ENCODE peak calls at places on chromosomes 12 and 14, in six cellular contexts. One of them, this sample, is unnamed.
A peak's percentile ranks its signal among the peaks of the same experiment; 100 is the strongest.

GRCh38 chr12:6204533-6205143 is 4.4 kb downstream of the CD9 start:
- DNase-seq in cardiac fibroblast: no peak
- DNase-seq in stimulated activated CD4-positive, alpha-beta T cell treated with anti-CD3 and anti-CD28 coated beads, Interleukin-1b, Interleukin-23, amount 100 ng/mL, for 24 hours: no peak
- DNase-seq in substantia nigra: no peak
- DNase-seq in amniotic stem cell: no peak
- DNase-seq in sigmoid colon: no peak
- DNase-seq in this sample: no peak

GRCh38 chr12:62744551-62744950 is 190.4 kb downstream of the PPM1H start:
- DNase-seq in cardiac fibroblast: peak; percentile 63
- DNase-seq in stimulated activated CD4-positive, alpha-beta T cell treated with anti-CD3 and anti-CD28 coated beads, Interleukin-1b, Interleukin-23, amount 100 ng/mL, for 24 hours: no peak
- DNase-seq in substantia nigra: no peak
- DNase-seq in amniotic stem cell: no peak
- DNase-seq in sigmoid colon: no peak
- DNase-seq in this sample: peak; percentile 15

GRCh38 chr12:122350444-122350843 is 72.0 kb downstream of the CLIP1 start:
- DNase-seq in cardiac fibroblast: peak; percentile 51
- DNase-seq in stimulated activated CD4-positive, alpha-beta T cell treated with anti-CD3 and anti-CD28 coated beads, Interleukin-1b, Interleukin-23, amount 100 ng/mL, for 24 hours: no peak
- DNase-seq in substantia nigra: peak; percentile 15
- DNase-seq in amniotic stem cell: peak; percentile 9
- DNase-seq in sigmoid colon: no peak
- DNase-seq in this sample: peak; percentile 78

GRCh38 chr14:36163451-36163850 is 13.1 kb downstream of the PTCSC3 start:
- DNase-seq in cardiac fibroblast: no peak
- DNase-seq in stimulated activated CD4-positive, alpha-beta T cell treated with anti-CD3 and anti-CD28 coated beads, Interleukin-1b, Interleukin-23, amount 100 ng/mL, for 24 hours: no peak
- DNase-seq in substantia nigra: no peak
- DNase-seq in amniotic stem cell: no peak
- DNase-seq in sigmoid colon: no peak
- DNase-seq in this sample: no peak

GRCh38 chr14:24299255-24300191 is at the start of the genes DHRS1 and NOP9:
- DNase-seq in cardiac fibroblast: peak; percentile 91
- DNase-seq in stimulated activated CD4-positive, alpha-beta T cell treated with anti-CD3 and anti-CD28 coated beads, Interleukin-1b, Interleukin-23, amount 100 ng/mL, for 24 hours: peak; percentile 87
- DNase-seq in substantia nigra: peak; percentile 85
- DNase-seq in amniotic stem cell: peak; percentile 78
- DNase-seq in sigmoid colon: peak; percentile 96
- DNase-seq in this sample: peak; percentile 80

GRCh38 chr14:99725774-99726537 is 41.9 kb downstream of the CYP46A1 start:
- DNase-seq in cardiac fibroblast: no peak
- DNase-seq in stimulated activated CD4-positive, alpha-beta T cell treated with anti-CD3 and anti-CD28 coated beads, Interleukin-1b, Interleukin-23, amount 100 ng/mL, for 24 hours: no peak
- DNase-seq in substantia nigra: no peak
- DNase-seq in amniotic stem cell: no peak
- DNase-seq in sigmoid colon: peak; percentile 40
- DNase-seq in this sample: no peak

GRCh38 chr14:94922595-94923239 is 152.8 kb upstream of the GSC start:
- DNase-seq in cardiac fibroblast: no peak
- DNase-seq in stimulated activated CD4-positive, alpha-beta T cell treated with anti-CD3 and anti-CD28 coated beads, Interleukin-1b, Interleukin-23, amount 100 ng/mL, for 24 hours: no peak
- DNase-seq in substantia nigra: no peak
- DNase-seq in amniotic stem cell: no peak
- DNase-seq in sigmoid colon: no peak
- DNase-seq in this sample: no peak

GRCh38 chr12:49100380-49100779 is 5.8 kb upstream of the DHH start:
- DNase-seq in cardiac fibroblast: no peak
- DNase-seq in stimulated activated CD4-positive, alpha-beta T cell treated with anti-CD3 and anti-CD28 coated beads, Interleukin-1b, Interleukin-23, amount 100 ng/mL, for 24 hours: no peak
- DNase-seq in substantia nigra: no peak
- DNase-seq in amniotic stem cell: no peak
- DNase-seq in sigmoid colon: no peak
- DNase-seq in this sample: no peak

GRCh38 chr12:121858662-121859572 is at the start of gene HPD:
- DNase-seq in cardiac fibroblast: peak; percentile 84
- DNase-seq in stimulated activated CD4-positive, alpha-beta T cell treated with anti-CD3 and anti-CD28 coated beads, Interleukin-1b, Interleukin-23, amount 100 ng/mL, for 24 hours: no peak
- DNase-seq in substantia nigra: peak; percentile 26
- DNase-seq in amniotic stem cell: peak; percentile 13
- DNase-seq in sigmoid colon: peak; percentile 92
- DNase-seq in this sample: peak; percentile 91

GRCh38 chr12:11555743-11556625 is 93.5 kb upstream of the ETV6 start:
- DNase-seq in cardiac fibroblast: no peak
- DNase-seq in stimulated activated CD4-positive, alpha-beta T cell treated with anti-CD3 and anti-CD28 coated beads, Interleukin-1b, Interleukin-23, amount 100 ng/mL, for 24 hours: no peak
- DNase-seq in substantia nigra: no peak
- DNase-seq in amniotic stem cell: no peak
- DNase-seq in sigmoid colon: peak; percentile 77
- DNase-seq in this sample: no peak

GRCh38 chr12:65204886-65205525 is 35.6 kb downstream of the LEMD3 start:
- DNase-seq in cardiac fibroblast: no peak
- DNase-seq in stimulated activated CD4-positive, alpha-beta T cell treated with anti-CD3 and anti-CD28 coated beads, Interleukin-1b, Interleukin-23, amount 100 ng/mL, for 24 hours: no peak
- DNase-seq in substantia nigra: no peak
- DNase-seq in amniotic stem cell: no peak
- DNase-seq in sigmoid colon: no peak
- DNase-seq in this sample: no peak

GRCh38 chr14:101236496-101237240 is 324.6 kb upstream of the DIO3 start:
- DNase-seq in cardiac fibroblast: no peak
- DNase-seq in stimulated activated CD4-positive, alpha-beta T cell treated with anti-CD3 and anti-CD28 coated beads, Interleukin-1b, Interleukin-23, amount 100 ng/mL, for 24 hours: no peak
- DNase-seq in substantia nigra: no peak
- DNase-seq in amniotic stem cell: no peak
- DNase-seq in sigmoid colon: peak; percentile 56
- DNase-seq in this sample: no peak

GRCh38 chr14:73153272-73153671 is 17.0 kb downstream of the PSEN1 start:
- DNase-seq in cardiac fibroblast: peak; percentile 77
- DNase-seq in stimulated activated CD4-positive, alpha-beta T cell treated with anti-CD3 and anti-CD28 coated beads, Interleukin-1b, Interleukin-23, amount 100 ng/mL, for 24 hours: no peak
- DNase-seq in substantia nigra: no peak
- DNase-seq in amniotic stem cell: no peak
- DNase-seq in sigmoid colon: no peak
- DNase-seq in this sample: peak; percentile 61

GRCh38 chr14:101184104-101184455 is 280.6 kb upstream of the RTL1 start:
- DNase-seq in cardiac fibroblast: no peak
- DNase-seq in stimulated activated CD4-positive, alpha-beta T cell treated with anti-CD3 and anti-CD28 coated beads, Interleukin-1b, Interleukin-23, amount 100 ng/mL, for 24 hours: no peak
- DNase-seq in substantia nigra: no peak
- DNase-seq in amniotic stem cell: no peak
- DNase-seq in sigmoid colon: no peak
- DNase-seq in this sample: no peak

GRCh38 chr12:32455607-32456063 is 56.3 kb downstream of the FGD4 start:
- DNase-seq in cardiac fibroblast: peak; percentile 93
- DNase-seq in stimulated activated CD4-positive, alpha-beta T cell treated with anti-CD3 and anti-CD28 coated beads, Interleukin-1b, Interleukin-23, amount 100 ng/mL, for 24 hours: no peak
- DNase-seq in substantia nigra: peak; percentile 5
- DNase-seq in amniotic stem cell: peak; percentile 77
- DNase-seq in sigmoid colon: no peak
- DNase-seq in this sample: peak; percentile 71

GRCh38 chr14:22112004-22112403 is 438.4 kb upstream of the OR4E1 start:
- DNase-seq in cardiac fibroblast: peak; percentile 1
- DNase-seq in stimulated activated CD4-positive, alpha-beta T cell treated with anti-CD3 and anti-CD28 coated beads, Interleukin-1b, Interleukin-23, amount 100 ng/mL, for 24 hours: no peak
- DNase-seq in substantia nigra: no peak
- DNase-seq in amniotic stem cell: no peak
- DNase-seq in sigmoid colon: no peak
- DNase-seq in this sample: no peak

GRCh38 chr12:120290541-120291312 is 976 bp downstream of the RNU4-2 start:
- DNase-seq in cardiac fibroblast: no peak
- DNase-seq in stimulated activated CD4-positive, alpha-beta T cell treated with anti-CD3 and anti-CD28 coated beads, Interleukin-1b, Interleukin-23, amount 100 ng/mL, for 24 hours: peak; percentile 14
- DNase-seq in substantia nigra: no peak
- DNase-seq in amniotic stem cell: no peak
- DNase-seq in sigmoid colon: peak; percentile 69
- DNase-seq in this sample: peak; percentile 7

GRCh38 chr14:66117600-66117999 is 368.6 kb upstream of the CCDC196 start:
- DNase-seq in cardiac fibroblast: peak; percentile 73
- DNase-seq in stimulated activated CD4-positive, alpha-beta T cell treated with anti-CD3 and anti-CD28 coated beads, Interleukin-1b, Interleukin-23, amount 100 ng/mL, for 24 hours: no peak
- DNase-seq in substantia nigra: no peak
- DNase-seq in amniotic stem cell: no peak
- DNase-seq in sigmoid colon: no peak
- DNase-seq in this sample: peak; percentile 8

GRCh38 chr12:116759783-116760581 is 21.9 kb downstream of the RNFT2 start:
- DNase-seq in cardiac fibroblast: peak; percentile 38
- DNase-seq in stimulated activated CD4-positive, alpha-beta T cell treated with anti-CD3 and anti-CD28 coated beads, Interleukin-1b, Interleukin-23, amount 100 ng/mL, for 24 hours: no peak
- DNase-seq in substantia nigra: no peak
- DNase-seq in amniotic stem cell: no peak
- DNase-seq in sigmoid colon: peak; percentile 41
- DNase-seq in this sample: no peak

GRCh38 chr12:92674500-92674899 is 28.3 kb upstream of the PLEKHG7 start:
- DNase-seq in cardiac fibroblast: no peak
- DNase-seq in stimulated activated CD4-positive, alpha-beta T cell treated with anti-CD3 and anti-CD28 coated beads, Interleukin-1b, Interleukin-23, amount 100 ng/mL, for 24 hours: no peak
- DNase-seq in substantia nigra: no peak
- DNase-seq in amniotic stem cell: no peak
- DNase-seq in sigmoid colon: no peak
- DNase-seq in this sample: no peak

GRCh38 chr14:69982220-69982795 is 103.1 kb downstream of the SMOC1 start:
- DNase-seq in cardiac fibroblast: no peak
- DNase-seq in stimulated activated CD4-positive, alpha-beta T cell treated with anti-CD3 and anti-CD28 coated beads, Interleukin-1b, Interleukin-23, amount 100 ng/mL, for 24 hours: no peak
- DNase-seq in substantia nigra: no peak
- DNase-seq in amniotic stem cell: no peak
- DNase-seq in sigmoid colon: no peak
- DNase-seq in this sample: no peak

GRCh38 chr12:132771126-132771838 is 9.7 kb upstream of the ANKLE2 start:
- DNase-seq in cardiac fibroblast: peak; percentile 24
- DNase-seq in stimulated activated CD4-positive, alpha-beta T cell treated with anti-CD3 and anti-CD28 coated beads, Interleukin-1b, Interleukin-23, amount 100 ng/mL, for 24 hours: no peak
- DNase-seq in substantia nigra: no peak
- DNase-seq in amniotic stem cell: no peak
- DNase-seq in sigmoid colon: no peak
- DNase-seq in this sample: no peak

GRCh38 chr14:94636744-94637412 is 24.7 kb downstream of the SERPINA3 start:
- DNase-seq in cardiac fibroblast: peak; percentile 56
- DNase-seq in stimulated activated CD4-positive, alpha-beta T cell treated with anti-CD3 and anti-CD28 coated beads, Interleukin-1b, Interleukin-23, amount 100 ng/mL, for 24 hours: no peak
- DNase-seq in substantia nigra: no peak
- DNase-seq in amniotic stem cell: no peak
- DNase-seq in sigmoid colon: no peak
- DNase-seq in this sample: no peak

GRCh38 chr14:99121027-99121875 is 150.7 kb downstream of the BCL11B start:
- DNase-seq in cardiac fibroblast: no peak
- DNase-seq in stimulated activated CD4-positive, alpha-beta T cell treated with anti-CD3 and anti-CD28 coated beads, Interleukin-1b, Interleukin-23, amount 100 ng/mL, for 24 hours: no peak
- DNase-seq in substantia nigra: no peak
- DNase-seq in amniotic stem cell: no peak
- DNase-seq in sigmoid colon: no peak
- DNase-seq in this sample: no peak

GRCh38 chr14:50088117-50088515 is 28.3 kb downstream of the VCPKMT start:
- DNase-seq in cardiac fibroblast: no peak
- DNase-seq in stimulated activated CD4-positive, alpha-beta T cell treated with anti-CD3 and anti-CD28 coated beads, Interleukin-1b, Interleukin-23, amount 100 ng/mL, for 24 hours: no peak
- DNase-seq in substantia nigra: no peak
- DNase-seq in amniotic stem cell: no peak
- DNase-seq in sigmoid colon: no peak
- DNase-seq in this sample: no peak

GRCh38 chr12:112961074-112961473 is 17.2 kb upstream of the OAS2 start:
- DNase-seq in cardiac fibroblast: no peak
- DNase-seq in stimulated activated CD4-positive, alpha-beta T cell treated with anti-CD3 and anti-CD28 coated beads, Interleukin-1b, Interleukin-23, amount 100 ng/mL, for 24 hours: no peak
- DNase-seq in substantia nigra: no peak
- DNase-seq in amniotic stem cell: no peak
- DNase-seq in sigmoid colon: no peak
- DNase-seq in this sample: no peak

GRCh38 chr12:43882578-43883178 is 46.8 kb downstream of the TMEM117 start:
- DNase-seq in cardiac fibroblast: peak; percentile 81
- DNase-seq in stimulated activated CD4-positive, alpha-beta T cell treated with anti-CD3 and anti-CD28 coated beads, Interleukin-1b, Interleukin-23, amount 100 ng/mL, for 24 hours: no peak
- DNase-seq in substantia nigra: peak; percentile 25
- DNase-seq in amniotic stem cell: peak; percentile 49
- DNase-seq in sigmoid colon: no peak
- DNase-seq in this sample: peak; percentile 60

GRCh38 chr12:32864731-32865130 is 31.8 kb downstream of the PKP2 start:
- DNase-seq in cardiac fibroblast: no peak
- DNase-seq in stimulated activated CD4-positive, alpha-beta T cell treated with anti-CD3 and anti-CD28 coated beads, Interleukin-1b, Interleukin-23, amount 100 ng/mL, for 24 hours: no peak
- DNase-seq in substantia nigra: no peak
- DNase-seq in amniotic stem cell: no peak
- DNase-seq in sigmoid colon: no peak
- DNase-seq in this sample: no peak

GRCh38 chr14:68547305-68548193 is 245.3 kb downstream of the ZFP36L1 start:
- DNase-seq in cardiac fibroblast: peak; percentile 98
- DNase-seq in stimulated activated CD4-positive, alpha-beta T cell treated with anti-CD3 and anti-CD28 coated beads, Interleukin-1b, Interleukin-23, amount 100 ng/mL, for 24 hours: no peak
- DNase-seq in substantia nigra: no peak
- DNase-seq in amniotic stem cell: peak; percentile 62
- DNase-seq in sigmoid colon: peak; percentile 97
- DNase-seq in this sample: peak; percentile 96

GRCh38 chr14:106694638-106695393 is 1168.4 kb downstream of the TMEM121 start:
- DNase-seq in cardiac fibroblast: no peak
- DNase-seq in stimulated activated CD4-positive, alpha-beta T cell treated with anti-CD3 and anti-CD28 coated beads, Interleukin-1b, Interleukin-23, amount 100 ng/mL, for 24 hours: peak; percentile 53
- DNase-seq in substantia nigra: no peak
- DNase-seq in amniotic stem cell: no peak
- DNase-seq in sigmoid colon: no peak
- DNase-seq in this sample: no peak

GRCh38 chr14:100871234-100872186 is 32.0 kb downstream of the RTL1 start:
- DNase-seq in cardiac fibroblast: peak; percentile 81
- DNase-seq in stimulated activated CD4-positive, alpha-beta T cell treated with anti-CD3 and anti-CD28 coated beads, Interleukin-1b, Interleukin-23, amount 100 ng/mL, for 24 hours: no peak
- DNase-seq in substantia nigra: no peak
- DNase-seq in amniotic stem cell: no peak
- DNase-seq in sigmoid colon: no peak
- DNase-seq in this sample: peak; percentile 42

GRCh38 chr12:99752740-99753139 is 105.2 kb downstream of the GARIN6 start:
- DNase-seq in cardiac fibroblast: peak; percentile 4
- DNase-seq in stimulated activated CD4-positive, alpha-beta T cell treated with anti-CD3 and anti-CD28 coated beads, Interleukin-1b, Interleukin-23, amount 100 ng/mL, for 24 hours: no peak
- DNase-seq in substantia nigra: no peak
- DNase-seq in amniotic stem cell: no peak
- DNase-seq in sigmoid colon: no peak
- DNase-seq in this sample: no peak

GRCh38 chr12:49761677-49762467 is 20.5 kb downstream of the TMBIM6 start:
- DNase-seq in cardiac fibroblast: no peak
- DNase-seq in stimulated activated CD4-positive, alpha-beta T cell treated with anti-CD3 and anti-CD28 coated beads, Interleukin-1b, Interleukin-23, amount 100 ng/mL, for 24 hours: no peak
- DNase-seq in substantia nigra: no peak
- DNase-seq in amniotic stem cell: no peak
- DNase-seq in sigmoid colon: no peak
- DNase-seq in this sample: no peak